ENCODE peak calls at places on chromosomes 7 and 10, in nine cellular contexts. S, F, M, P, A, J, W, V and T are unnamed samples.

GRCh38 chr7:11235491-11235890 is 261.8 kb downstream of the PHF14 start:
- DNase-seq in S (no peak), F (no peak), M (no peak), P (no peak), A (no peak), J (no peak), W (no peak), V (no peak), T (no peak)

GRCh38 chr7:148630078-148630477 is 39.5 kb downstream of the C7orf33 start:
- DNase-seq in S (no peak), F (no peak), M (no peak), P (no peak), A (no peak), J (no peak), W (no peak), V (no peak), T (no peak)

GRCh38 chr10:12154516-12154915 is 25.0 kb downstream of the SEC61A2 start:
- DNase-seq in S (no peak), F (no peak), M (no peak), P (no peak), A (no peak), J (no peak), W (no peak), V (no peak), T (no peak)

GRCh38 chr7:45238806-45239205 is 81.2 kb downstream of the RAMP3 start:
- DNase-seq in S (no peak), F (no peak), M (no peak), P (no peak), A (no peak), J (no peak), W (no peak), V (no peak), T (no peak)

GRCh38 chr7:129877146-129877792 is 75.5 kb downstream of the UBE2H start:
- DNase-seq in S (no peak), F (no peak), M (no peak), P (no peak), A (no peak), J (no peak), W (no peak), V (no peak), T (no peak)

GRCh38 chr10:63005246-63005645 is 127.9 kb upstream of the NRBF2 start:
- DNase-seq in S (no peak), F (peak; percentile 7), M (peak; percentile 12), P (no peak), A (no peak), J (no peak), W (no peak), V (no peak), T (no peak)

GRCh38 chr7:140698477-140698876 is 2.0 kb downstream of the NDUFB2 start:
- DNase-seq in S (no peak), F (no peak), M (no peak), P (no peak), A (no peak), J (no peak), W (no peak), V (no peak), T (no peak)

GRCh38 chr10:123795196-123795780 is 96.3 kb downstream of the CPXM2 start:
- DNase-seq in S (no peak), F (no peak), M (no peak), P (no peak), A (no peak), J (no peak), W (no peak), V (no peak), T (peak; percentile 60)

GRCh38 chr10:43665054-43665453 is 16.4 kb upstream of the ZNF32 start:
- DNase-seq in S (no peak), F (no peak), M (no peak), P (no peak), A (no peak), J (no peak), W (no peak), V (no peak), T (no peak)

GRCh38 chr10:71761541-71762113 is 11.7 kb downstream of the VSIR start:
- DNase-seq in S (no peak), F (no peak), M (no peak), P (no peak), A (no peak), J (no peak), W (no peak), V (no peak), T (no peak)